ENCODE peak calls at places on chromosomes 6 and 20, in seven cellular contexts. M is progenitor cell of endocrine pancreas; U is AG10803; N is CD8-positive, alpha-beta T cell; R is IMR-90; Q is sigmoid colon; X is epithelial cell of esophagus. A is an unnamed sample.

GRCh38 chr20:31720486-31721407 is 1.9 kb downstream of the BCL2L1 start:
- DNase-seq in U (no peak), R (no peak), N (peak; percentile 23), Q (no peak), X (no peak), M (no peak), A (no peak)

GRCh38 chr20:31322504-31322903 is 14.1 kb upstream of the DEFB116 start:
- DNase-seq in R (no peak), X (no peak), N (no peak), M (no peak), U (no peak), Q (no peak), A (no peak)

GRCh38 chr6:125203395-125203794 is 49.8 kb downstream of the TPD52L1 start:
- DNase-seq in Q (no peak), U (no peak), R (no peak), M (no peak), N (no peak), X (no peak), A (no peak)

GRCh38 chr6:84033523-84034451 is at the start of gene MRAP2:
- DNase-seq in Q (no peak), M (peak; percentile 40), N (no peak), U (peak; percentile 4), R (no peak), X (peak; percentile 53), A (no peak)

GRCh38 chr6:145735356-145736165 is at the start of gene EPM2A:
- DNase-seq in N (peak; percentile 55), R (peak; percentile 78), X (peak; percentile 86), Q (peak; percentile 95), M (peak; percentile 70), U (peak; percentile 81), A (peak; percentile 97)

GRCh38 chr6:26537846-26538571 is at the start of gene HMGN4:
- DNase-seq in M (peak; percentile 56), Q (peak; percentile 94), U (peak; percentile 90), R (peak; percentile 90), N (peak; percentile 78), X (peak; percentile 91), A (no peak)

GRCh38 chr6:3719462-3720308 is 31.8 kb downstream of the PXDC1 start:
- DNase-seq in X (no peak), M (no peak), Q (no peak), N (no peak), R (no peak), U (no peak), A (no peak)

GRCh38 chr6:3525915-3526314 is 69.1 kb upstream of the SLC22A23 start:
- DNase-seq in M (no peak), U (no peak), R (no peak), X (peak; percentile 90), Q (no peak), N (no peak), A (no peak)

GRCh38 chr6:7671076-7671475 is 54.8 kb upstream of the BMP6 start:
- DNase-seq in X (peak; percentile 55), Q (no peak), M (no peak), U (peak; percentile 80), R (peak; percentile 63), N (no peak), A (no peak)

GRCh38 chr6:62150048-62150663 is 135.9 kb downstream of the KHDRBS2 start:
- DNase-seq in N (no peak), Q (no peak), X (peak; percentile 70), U (peak; percentile 30), M (no peak), R (peak; percentile 0), A (no peak)

GRCh38 chr20:49929142-49929494 is 7.1 kb upstream of the RNF114 start:
- DNase-seq in U (no peak), X (no peak), R (no peak), Q (peak; percentile 29), N (no peak), M (no peak), A (no peak)

GRCh38 chr6:116152620-116153019 is 26.7 kb upstream of the COL10A1 start:
- DNase-seq in X (no peak), Q (no peak), U (no peak), N (no peak), M (no peak), R (no peak), A (no peak)

GRCh38 chr20:54123587-54124180 is 50.1 kb downstream of the CYP24A1 start:
- DNase-seq in Q (no peak), M (peak; percentile 14), N (no peak), R (peak; percentile 93), X (peak; percentile 100), U (peak; percentile 94), A (no peak)

DNA sequence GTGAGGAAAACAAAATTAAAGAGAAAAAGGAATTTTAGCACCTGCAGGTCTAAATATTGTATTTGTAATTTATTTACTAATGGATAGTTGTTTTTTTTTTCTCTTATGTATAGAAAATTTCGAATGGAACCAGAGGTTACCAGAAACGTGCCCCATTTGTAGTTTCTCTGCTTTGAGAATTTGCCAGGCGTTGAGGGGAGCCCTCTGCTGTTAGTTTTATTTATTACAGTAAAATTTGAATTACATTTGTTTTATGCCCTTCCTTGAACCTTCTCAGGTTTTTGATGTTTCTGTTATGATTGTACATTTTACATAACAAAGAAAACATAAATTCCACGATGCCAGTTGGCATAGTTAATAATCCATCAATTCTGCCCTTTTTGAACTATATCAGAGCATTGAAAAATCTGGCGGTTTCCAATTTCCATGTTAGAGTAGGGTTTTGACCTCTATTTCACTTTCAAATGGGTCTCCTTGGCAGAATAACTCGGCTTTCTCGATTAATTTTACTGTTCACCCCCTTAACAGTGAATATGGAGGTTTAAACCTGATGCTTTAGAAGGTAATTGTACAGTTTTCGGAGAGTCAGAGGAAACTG is 35.1 kb upstream of the RFPL4B start:
- DNase-seq in R (peak; percentile 38), X (peak; percentile 36), N (peak; percentile 5), U (peak; percentile 33), M (no peak), Q (no peak), A (no peak)
- TF ChIP-seq CTCF in R (peak; percentile 73), X (peak; percentile 71), N (peak; percentile 69), U (peak; percentile 63), M (peak; percentile 77), Q (peak; percentile 64), A (peak; percentile 93)

GRCh38 chr20:48656661-48657211 is 171.1 kb downstream of the PREX1 start:
- DNase-seq in R (no peak), X (no peak), N (no peak), M (no peak), Q (no peak), U (no peak), A (no peak)
- TF ChIP-seq CTCF in R (no peak), X (peak; percentile 2), N (no peak), M (no peak), Q (no peak), U (peak; percentile 9), A (peak; percentile 21)

GRCh38 chr6:36094786-36095496 is 35.4 kb upstream of the MAPK13 start:
- DNase-seq in Q (peak; percentile 90), R (peak; percentile 71), U (peak; percentile 68), X (peak; percentile 75), M (peak; percentile 68), N (peak; percentile 87), A (no peak)

GRCh38 chr6:36098920-36099647 is 31.2 kb upstream of the MAPK13 start:
- DNase-seq in X (no peak), U (no peak), N (no peak), M (no peak), Q (no peak), R (peak; percentile 20), A (no peak)

GRCh38 chr6:36098253-36098919 is 31.9 kb upstream of the MAPK13 start:
- DNase-seq in Q (no peak), M (no peak), N (no peak), R (no peak), X (no peak), U (no peak), A (no peak)

GRCh38 chr6:36094238-36094637 is 36.1 kb upstream of the MAPK13 start:
- DNase-seq in Q (no peak), R (no peak), M (no peak), N (no peak), X (no peak), U (no peak), A (no peak)

GRCh38 chr6:36095497-36096391 is 34.6 kb upstream of the MAPK13 start:
- DNase-seq in R (no peak), M (no peak), Q (no peak), U (no peak), N (no peak), X (no peak), A (no peak)
- TF ChIP-seq CTCF in R (no peak), M (no peak), Q (no peak), U (no peak), N (no peak), X (no peak), A (peak; percentile 68)

GRCh38 chr6:90846824-90847223 is 260.0 kb upstream of the MAP3K7 start:
- DNase-seq in Q (no peak), R (no peak), M (no peak), N (no peak), X (peak; percentile 88), U (no peak), A (no peak)
- TF ChIP-seq CTCF in Q (no peak), R (no peak), M (no peak), N (no peak), X (peak; percentile 53), U (no peak), A (no peak)

DNA sequence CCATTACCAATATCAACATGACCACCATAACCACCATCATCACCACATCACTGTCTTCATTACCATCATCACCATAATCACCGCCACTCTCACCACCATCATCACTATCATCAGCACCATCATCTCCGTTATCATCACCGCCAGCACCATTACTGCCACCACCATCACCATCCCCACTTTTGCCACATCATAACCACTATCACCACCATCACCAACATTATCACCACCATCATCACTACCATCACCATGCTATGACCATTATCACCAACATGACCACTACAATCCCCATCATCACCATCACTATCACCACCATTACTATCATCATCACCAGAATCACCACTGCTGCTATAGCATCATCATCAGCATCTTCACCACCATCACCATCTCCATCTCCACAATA is 25.7 kb downstream of the CST2 start:
- DNase-seq in N (no peak), Q (no peak), M (no peak), X (no peak), R (no peak), U (no peak), A (no peak)
- TF ChIP-seq CTCF in N (no peak), Q (no peak), M (no peak), X (no peak), R (no peak), U (no peak), A (no peak)

DNA sequence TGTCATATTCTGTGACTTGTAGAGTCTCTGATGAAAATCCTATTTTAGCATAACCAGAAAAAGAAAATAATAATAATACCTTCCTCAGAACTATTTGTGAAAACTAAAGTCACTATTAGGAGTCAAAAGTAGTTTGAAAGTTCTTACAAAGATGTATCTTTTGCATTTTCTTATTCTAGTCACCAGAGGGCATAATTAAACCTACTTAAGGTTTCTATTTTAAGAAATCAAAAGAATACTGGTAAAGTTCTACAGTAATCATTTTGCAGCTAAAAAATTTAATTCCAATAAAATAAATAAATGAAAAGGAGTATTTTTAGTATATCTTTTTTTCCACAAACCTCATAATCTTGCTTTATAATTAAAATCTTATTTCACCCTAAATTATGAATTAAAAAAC is 28.0 kb upstream of the MCM9 start:
- DNase-seq in X (peak; percentile 8), Q (no peak), M (no peak), R (peak; percentile 10), U (peak; percentile 29), N (no peak), A (no peak)
- TF ChIP-seq CTCF in X (no peak), Q (no peak), M (peak; percentile 33), R (peak; percentile 33), U (peak; percentile 44), N (peak; percentile 49), A (peak; percentile 79)